ENCODE peak calls at places on chromosome 16, in six cellular contexts. G is IMR-90, O is mesendoderm, U is H9, T is H1, N is neuronal stem cell. P is an unnamed sample.

GRCh38 chr16:11078812-11079459 is 134.6 kb downstream of the CLEC16A start:
- DNase-seq in G (peak), O (no peak), U (no peak), T (no peak), N (no peak), P (peak)

GRCh38 chr16:27383511-27384243 is 18.3 kb upstream of the IL21R start:
- DNase-seq in G (no peak), O (no peak), U (no peak), T (no peak), N (no peak), P (no peak)

GRCh38 chr16:10961231-10961630 is 16.9 kb downstream of the CLEC16A start:
- DNase-seq in G (peak), O (peak), U (no peak), T (no peak), N (no peak), P (peak)

GRCh38 chr16:6517321-6517720 is 815.3 kb upstream of the RBFOX1 start:
- DNase-seq in G (no peak), O (no peak), U (no peak), T (no peak), N (no peak), P (no peak)

GRCh38 chr16:8660841-8661301 is 13.5 kb upstream of the ABAT start:
- DNase-seq in G (peak), O (peak), U (peak), T (peak), N (peak), P (peak)

GRCh38 chr16:50121721-50122445 is 31.2 kb upstream of the TENT4B start:
- DNase-seq in G (no peak), O (no peak), U (no peak), T (no peak), N (no peak), P (no peak)

GRCh38 chr16:3776316-3776715 is 59.0 kb upstream of the TRAP1 start:
- DNase-seq in G (no peak), O (no peak), U (no peak), T (no peak), N (no peak), P (no peak)

GRCh38 chr16:11384956-11385586 is 39.8 kb downstream of the RMI2 start:
- DNase-seq in G (no peak), O (no peak), U (no peak), T (no peak), N (no peak), P (no peak)

GRCh38 chr16:87582221-87582965 is 19.9 kb upstream of the JPH3 start:
- DNase-seq in G (peak), O (no peak), U (no peak), T (no peak), N (no peak), P (peak)

DNA sequence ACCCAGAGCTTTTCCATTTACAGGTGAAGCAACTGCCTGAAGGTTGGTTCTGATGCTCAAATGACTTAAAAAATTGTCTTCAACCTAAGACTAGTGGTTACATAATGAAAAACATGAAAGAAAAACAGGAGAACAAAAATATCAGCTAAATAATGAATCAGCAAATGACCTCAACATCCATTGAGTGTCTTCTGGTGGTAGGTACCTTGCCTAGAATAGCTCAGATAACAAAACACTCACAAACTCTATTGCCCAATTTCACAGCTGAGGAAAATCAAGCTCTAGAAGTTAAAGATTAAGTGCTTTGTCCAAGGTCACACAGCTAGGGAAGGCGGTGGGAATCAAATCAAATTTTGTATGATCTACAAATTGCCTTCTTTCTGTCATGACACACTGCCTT is 304.6 kb upstream of the CDH11 start:
- DNase-seq in G (no peak), O (no peak), U (no peak), T (no peak), N (no peak), P (no peak)
- H2BK15ac ChIP-seq in G (no peak), O (no peak), U (no peak), T (no peak), N (no peak), P (no peak)

GRCh38 chr16:66536525-66536924 is 13.4 kb downstream of the TK2 start:
- DNase-seq in G (no peak), O (no peak), U (no peak), T (no peak), N (no peak), P (no peak)
- H2BK15ac ChIP-seq in G (no peak), O (no peak), U (no peak), T (no peak), N (no peak), P (no peak)

GRCh38 chr16:48860341-48860740 is 250.4 kb upstream of the N4BP1 start:
- DNase-seq in G (no peak), O (no peak), U (no peak), T (no peak), N (no peak), P (no peak)
- H2BK15ac ChIP-seq in G (no peak), O (no peak), U (no peak), T (no peak), N (no peak), P (no peak)

GRCh38 chr16:66918355-66918754 is 330 bp downstream of the CDH16 start:
- DNase-seq in G (no peak), O (no peak), U (no peak), T (no peak), N (no peak), P (no peak)
- H2BK15ac ChIP-seq in G (no peak), O (no peak), U (no peak), T (no peak), N (no peak), P (no peak)

GRCh38 chr16:72009779-72010178 is 1.2 kb downstream of the DHODH start:
- DNase-seq in G (no peak), O (no peak), U (no peak), T (no peak), N (no peak), P (no peak)
- H2BK15ac ChIP-seq in G (no peak), O (no peak), U (no peak), T (no peak), N (no peak), P (no peak)

GRCh38 chr16:47852991-47853390 is 302.8 kb downstream of the ABCC12 start:
- DNase-seq in G (no peak), O (no peak), U (no peak), T (no peak), N (no peak), P (no peak)
- H2BK15ac ChIP-seq in G (no peak), O (no peak), U (no peak), T (no peak), N (no peak), P (no peak)

DNA sequence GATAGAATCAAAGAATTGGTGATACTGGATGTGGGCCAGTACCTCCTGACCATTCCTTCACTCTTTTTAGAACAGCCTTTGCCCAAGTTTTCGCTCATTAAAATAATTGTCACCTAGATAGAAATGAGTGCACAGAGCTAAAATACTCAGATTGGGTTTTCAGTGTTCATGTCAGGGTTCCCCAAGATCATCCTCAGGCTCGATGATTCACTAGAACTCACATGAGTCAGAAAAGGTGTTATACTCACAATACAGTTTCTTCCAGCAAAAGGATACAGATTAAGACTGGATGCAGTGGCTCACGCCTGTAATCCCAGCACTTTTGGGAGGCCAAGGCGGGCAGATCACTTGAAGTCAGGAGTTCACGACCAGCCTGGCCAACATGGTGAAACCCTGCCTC is 19.9 kb downstream of the ERCC4 start:
- DNase-seq in G (peak), O (no peak), U (no peak), T (no peak), N (no peak), P (no peak)
- H2BK15ac ChIP-seq in G (no peak), O (no peak), U (no peak), T (no peak), N (no peak), P (no peak)

GRCh38 chr16:83661656-83662055 is 146.1 kb upstream of the HSBP1 start:
- DNase-seq in G (no peak), O (no peak), U (no peak), T (no peak), N (no peak), P (no peak)

DNA sequence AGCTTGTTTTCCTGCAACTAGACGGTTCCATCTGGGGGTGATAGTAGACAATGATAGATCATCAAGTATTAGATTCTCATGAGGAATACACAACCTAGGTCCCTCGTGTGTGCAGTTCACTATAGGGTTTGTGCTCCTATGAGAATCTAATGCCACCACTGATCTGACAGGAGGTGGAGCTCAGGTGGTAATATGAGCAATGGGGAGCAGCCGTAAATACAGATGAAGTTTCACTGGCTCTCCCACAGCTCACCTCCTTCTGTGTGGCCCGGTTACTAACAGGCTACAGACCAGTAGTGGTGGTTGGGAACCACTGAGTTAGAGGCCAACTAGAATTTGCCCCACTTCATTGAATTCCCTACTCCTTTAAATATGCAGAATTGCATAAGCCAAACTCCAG is 147.5 kb upstream of the HSBP1 start:
- DNase-seq in G (no peak), O (no peak), U (no peak), T (no peak), N (no peak), P (no peak)
- H2BK15ac ChIP-seq in G (no peak), O (no peak), U (no peak), T (no peak), N (no peak), P (no peak)

GRCh38 chr16:1424028-1424427 is 3.5 kb upstream of the UQCC4 start:
- DNase-seq in G (no peak), O (no peak), U (no peak), T (no peak), N (no peak), P (no peak)

GRCh38 chr16:1420540-1421205 is at the start of gene UQCC4:
- DNase-seq in G (peak), O (peak), U (peak), T (peak), N (peak), P (peak)

GRCh38 chr16:1416521-1416941 is 2.0 kb upstream of the UNKL start:
- DNase-seq in G (no peak), O (peak), U (no peak), T (no peak), N (no peak), P (no peak)

GRCh38 chr16:1422076-1422475 is 1.5 kb upstream of the UQCC4 start:
- DNase-seq in G (no peak), O (no peak), U (no peak), T (no peak), N (no peak), P (no peak)

GRCh38 chr16:1420111-1420539 is 422 bp downstream of the UQCC4 start:
- DNase-seq in G (no peak), O (no peak), U (no peak), T (no peak), N (no peak), P (peak)
- H2BK15ac ChIP-seq in G (no peak), O (no peak), U (no peak), T (no peak), N (peak), P (no peak)

GRCh38 chr16:85582177-85582888 is 30.8 kb upstream of the GSE1 start:
- DNase-seq in G (no peak), O (no peak), U (no peak), T (no peak), N (no peak), P (no peak)
- H2BK15ac ChIP-seq in G (no peak), O (no peak), U (no peak), T (peak), N (peak), P (peak)